ENCODE peak calls at places on chromosomes 7 and 10, in eight cellular contexts. M is HCT116, F is tibial nerve, O is OCI-LY7, W is A549, S is pancreas, L is neural progenitor cell, J is uterus. C is an unnamed sample.

GRCh38 chr10:34194259-34194658 is 620.8 kb downstream of the PARD3 start:
- DNase-seq in M (no peak), O (no peak), W (no peak), L (no peak), S (no peak), F (no peak), J (no peak), C (no peak)

GRCh38 chr10:73906524-73907447 is 4.1 kb upstream of the PLAU start:
- DNase-seq in M (peak; percentile 91), S (no peak), L (peak; percentile 81), W (peak; percentile 78), O (no peak), J (peak; percentile 89), F (peak; percentile 30), C (no peak)

GRCh38 chr10:13882112-13882711 is 295.4 kb downstream of the PRPF18 start:
- DNase-seq in S (no peak), F (no peak), M (no peak), W (no peak), L (peak; percentile 81), J (no peak), O (no peak), C (no peak)

GRCh38 chr7:50153141-50153540 is 60.1 kb upstream of the ZPBP start:
- DNase-seq in F (no peak), S (no peak), W (no peak), J (no peak), O (peak; percentile 80), M (no peak), L (no peak), C (no peak)

GRCh38 chr10:67965456-67965855 is 81.0 kb downstream of the SIRT1 start:
- DNase-seq in F (no peak), S (no peak), O (no peak), W (no peak), J (no peak), L (no peak), M (no peak), C (no peak)

GRCh38 chr7:38748056-38748610 is 117.0 kb upstream of the AMPH start:
- DNase-seq in W (peak; percentile 3), S (no peak), F (no peak), J (peak; percentile 19), O (no peak), M (no peak), L (peak; percentile 23), C (no peak)

GRCh38 chr7:106064836-106065559 is 47.1 kb downstream of the SYPL1 start:
- DNase-seq in M (peak; percentile 82), O (no peak), L (peak; percentile 25), W (peak; percentile 88), S (peak; percentile 66), F (peak; percentile 53), J (peak; percentile 85), C (no peak)

GRCh38 chr7:75565129-75565528 is 73.0 kb downstream of the SPDYE5 start:
- DNase-seq in F (no peak), M (no peak), O (no peak), L (no peak), W (no peak), S (no peak), J (no peak), C (no peak)

GRCh38 chr10:114684822-114685209 is 26.7 kb upstream of the ABLIM1 start:
- DNase-seq in O (no peak), F (no peak), L (no peak), M (no peak), S (no peak), J (no peak), W (peak; percentile 60), C (no peak)

GRCh38 chr10:22852712-22853353 is 75.0 kb upstream of the ARMC3 start:
- DNase-seq in J (no peak), F (no peak), M (no peak), L (no peak), W (no peak), S (no peak), O (no peak), C (no peak)

GRCh38 chr10:22848509-22848908 is 79.3 kb upstream of the ARMC3 start:
- DNase-seq in W (no peak), O (no peak), L (no peak), J (no peak), F (no peak), M (no peak), S (no peak), C (no peak)

GRCh38 chr10:22849077-22849810 is 78.6 kb upstream of the ARMC3 start:
- DNase-seq in F (peak; percentile 80), W (no peak), L (no peak), J (peak; percentile 45), O (no peak), M (no peak), S (peak; percentile 77), C (no peak)

GRCh38 chr10:22851865-22852239 is 76.0 kb upstream of the ARMC3 start:
- DNase-seq in L (no peak), W (no peak), M (no peak), J (no peak), S (no peak), F (no peak), O (no peak), C (no peak)

DNA sequence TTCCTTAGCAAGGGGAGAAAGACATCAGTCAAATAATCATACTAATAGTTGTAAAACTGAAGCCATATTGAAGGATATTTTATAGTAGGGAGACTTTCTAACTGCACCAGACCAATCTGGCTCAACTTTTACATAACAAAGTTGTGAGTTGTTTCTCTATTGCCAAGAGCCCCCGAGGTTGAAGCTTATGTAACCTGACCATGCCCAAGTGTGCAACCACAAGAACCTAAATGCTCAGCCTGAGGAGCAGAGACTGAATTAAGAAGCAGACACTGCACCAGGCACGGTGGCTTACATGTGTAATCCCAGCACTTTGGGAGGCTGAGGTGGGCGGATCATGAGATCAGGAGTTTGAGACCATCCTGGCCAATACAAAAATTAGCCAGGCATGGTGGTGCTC is 77.3 kb upstream of the ARMC3 start:
- DNase-seq in O (no peak), S (no peak), W (no peak), F (no peak), M (no peak), L (no peak), J (no peak), C (no peak)
- H3K27ac ChIP-seq in O (no peak overlapping the region), S (no peak overlapping the region), W (no peak overlapping the region), F (peak overlapping the region; percentile 79), M (no peak overlapping the region), L (no peak overlapping the region), J (no peak overlapping the region), C (no peak overlapping the region)

GRCh38 chr10:58578366-58578765 is 65.7 kb downstream of the BICC1 start:
- DNase-seq in F (no peak), S (no peak), J (no peak), L (no peak), W (no peak), O (no peak), M (no peak), C (no peak)

GRCh38 chr10:58577394-58577793 is 64.7 kb downstream of the BICC1 start:
- DNase-seq in S (no peak), M (no peak), L (no peak), W (no peak), F (no peak), J (no peak), O (no peak), C (no peak)

GRCh38 chr10:58579011-58579655 is 66.5 kb downstream of the BICC1 start:
- DNase-seq in O (no peak), L (no peak), F (no peak), W (no peak), J (no peak), S (no peak), M (no peak), C (no peak)

GRCh38 chr10:58573970-58574538 is 61.4 kb downstream of the BICC1 start:
- DNase-seq in S (no peak), J (no peak), F (no peak), O (no peak), M (no peak), L (no peak), W (no peak), C (no peak)

GRCh38 chr10:58576736-58577366 is 64.2 kb downstream of the BICC1 start:
- DNase-seq in O (no peak), L (no peak), W (no peak), M (no peak), J (no peak), F (no peak), S (no peak), C (no peak)
- H3K4me3 ChIP-seq in O (no peak overlapping the region), L (no peak overlapping the region), W (no peak overlapping the region), M (no peak overlapping the region), J (no peak overlapping the region), F (no peak overlapping the region), S (no peak overlapping the region), C (no peak overlapping the region)

GRCh38 chr10:44977287-44978212 is 1.1 kb downstream of the DEPP1 start:
- DNase-seq in J (peak; percentile 39), W (no peak), F (no peak), M (no peak), S (peak; percentile 83), O (no peak), L (no peak), C (no peak)
- H3K27ac ChIP-seq in J (peak overlapping the region; percentile 100), W (no peak overlapping the region), F (peak overlapping the region; percentile 86), M (peak overlapping the region; percentile 20), S (peak overlapping the region; percentile 97), O (no peak overlapping the region), L (no peak overlapping the region), C (no peak overlapping the region)

GRCh38 chr7:139733751-139734150 is 44.0 kb downstream of the HIPK2 start:
- DNase-seq in W (no peak), O (no peak), J (no peak), L (no peak), M (no peak), F (no peak), S (no peak), C (no peak)

GRCh38 chr7:139728203-139728602 is 49.6 kb downstream of the HIPK2 start:
- DNase-seq in W (no peak), M (no peak), O (no peak), S (no peak), J (no peak), L (no peak), F (no peak), C (no peak)

GRCh38 chr7:139731802-139732470 is 45.9 kb downstream of the HIPK2 start:
- DNase-seq in J (peak; percentile 72), W (peak; percentile 83), L (no peak), S (peak; percentile 82), M (peak; percentile 79), O (no peak), F (peak; percentile 82), C (no peak)

GRCh38 chr7:139732471-139733167 is 45.2 kb downstream of the HIPK2 start:
- DNase-seq in M (no peak), F (no peak), O (no peak), J (no peak), S (no peak), L (no peak), W (no peak), C (no peak)

DNA sequence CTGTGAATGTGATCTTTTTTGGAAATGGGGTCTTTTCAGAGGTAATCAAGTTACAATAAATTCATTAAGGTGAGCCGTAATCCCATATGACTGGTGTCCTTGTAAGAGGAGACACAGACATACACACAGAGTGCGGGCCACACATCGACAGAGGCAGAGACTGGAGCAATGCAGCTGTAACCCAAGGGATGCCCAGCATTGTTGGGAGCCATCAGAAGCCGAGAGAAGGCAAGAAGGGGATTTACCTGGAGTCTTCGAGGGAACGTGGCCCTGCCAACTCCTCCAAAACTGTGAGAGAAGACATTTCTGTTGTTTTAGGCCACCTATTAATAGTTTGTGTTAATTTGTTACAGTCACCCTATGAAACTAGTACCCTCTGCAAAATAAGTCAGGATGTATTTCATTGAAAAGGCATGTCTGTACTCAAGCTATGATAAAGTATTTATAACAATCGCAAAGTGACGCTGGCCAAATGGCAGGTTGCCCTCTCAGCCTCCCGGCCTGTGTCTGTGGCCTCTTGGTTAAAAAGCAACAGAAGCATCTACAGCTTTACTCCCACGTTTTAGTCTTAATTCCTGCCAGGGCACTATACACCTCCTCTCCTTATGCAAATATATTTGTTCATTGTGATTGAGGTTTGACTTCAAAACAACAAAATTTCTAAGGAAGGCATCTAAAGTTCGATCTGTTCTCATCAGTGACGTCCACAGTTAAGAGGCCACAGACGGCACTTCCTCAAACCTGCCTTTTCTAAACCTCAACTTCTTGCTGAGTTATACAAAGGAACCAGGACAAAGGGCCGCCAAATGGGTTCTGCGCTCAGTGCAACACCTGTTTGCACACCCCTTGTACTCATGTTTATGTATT is 46.8 kb downstream of the HIPK2 start:
- DNase-seq in S (no peak), F (no peak), M (no peak), O (peak; percentile 78), W (no peak), L (peak; percentile 48), J (peak; percentile 50), C (peak; percentile 64)
- H3K4me3 ChIP-seq in S (no peak overlapping the region), F (no peak overlapping the region), M (no peak overlapping the region), O (no peak overlapping the region), W (peak overlapping the region; percentile 20), L (no peak overlapping the region), J (no peak overlapping the region), C (no peak overlapping the region)